ENCODE peak calls at places on chromosomes 1 and 21, in nine cellular contexts. C, X, D, R, L, N, F, Y and I are unnamed samples.

GRCh38 chr1:82921759-82922158 is 1077.2 kb downstream of the TTLL7 start:
- DNase-seq in C (no peak), X (no peak), D (peak; percentile 41), R (no peak), L (no peak), N (no peak), F (no peak), Y (no peak), I (no peak)

GRCh38 chr1:30684881-30685795 is 38.2 kb downstream of the MATN1 start:
- DNase-seq in C (peak; percentile 49), X (no peak), D (no peak), R (no peak), L (peak; percentile 87), N (no peak), F (no peak), Y (peak; percentile 71), I (no peak)

GRCh38 chr1:56586502-56586901 is 7.1 kb upstream of the PLPP3 start:
- DNase-seq in C (no peak), X (no peak), D (no peak), R (no peak), L (no peak), N (no peak), F (no peak), Y (no peak), I (no peak)

GRCh38 chr21:36839123-36839522 is 127.3 kb downstream of the HLCS start:
- DNase-seq in C (no peak), X (no peak), D (no peak), R (peak; percentile 33), L (no peak), N (no peak), F (no peak), Y (no peak), I (peak; percentile 51)

GRCh38 chr1:219810451-219810850 is 117.9 kb downstream of the SLC30A10 start:
- DNase-seq in C (no peak), X (no peak), D (no peak), R (no peak), L (no peak), N (no peak), F (no peak), Y (no peak), I (no peak)

GRCh38 chr1:201399352-201400126 is 415 bp upstream of the LAD1 start:
- DNase-seq in C (no peak), X (no peak), D (no peak), R (no peak), L (peak; percentile 84), N (no peak), F (no peak), Y (peak; percentile 34), I (no peak)

GRCh38 chr1:239308701-239309333 is 77.6 kb upstream of the CHRM3 start:
- DNase-seq in C (peak; percentile 55), X (no peak), D (peak; percentile 38), R (no peak), L (peak; percentile 67), N (no peak), F (no peak), Y (peak; percentile 68), I (no peak)

GRCh38 chr21:41727784-41728763 is 38.8 kb downstream of the RIPK4 start:
- DNase-seq in C (no peak), X (no peak), D (no peak), R (no peak), L (no peak), N (no peak), F (no peak), Y (no peak), I (no peak)

GRCh38 chr1:24216254-24216653 is 29.2 kb upstream of the IFNLR1 start:
- DNase-seq in C (no peak), X (no peak), D (no peak), R (no peak), L (peak; percentile 33), N (no peak), F (no peak), Y (peak; percentile 31), I (no peak)

GRCh38 chr1:114234408-114235119 is 80.9 kb upstream of the SYT6 start:
- DNase-seq in C (no peak), X (no peak), D (no peak), R (no peak), L (no peak), N (no peak), F (no peak), Y (no peak), I (no peak)

GRCh38 chr21:15134711-15135110 is 69.9 kb upstream of the NRIP1 start:
- DNase-seq in C (no peak), X (no peak), D (no peak), R (no peak), L (peak; percentile 33), N (no peak), F (no peak), Y (no peak), I (no peak)

GRCh38 chr1:198465201-198466144 is 75.0 kb downstream of the ATP6V1G3 start:
- DNase-seq in C (no peak), X (no peak), D (peak; percentile 49), R (peak; percentile 32), L (no peak), N (no peak), F (peak; percentile 42), Y (no peak), I (peak; percentile 10)

GRCh38 chr1:205563927-205564441 is 59.5 kb downstream of the CDK18 start:
- DNase-seq in C (no peak), X (no peak), D (no peak), R (no peak), L (peak; percentile 55), N (no peak), F (no peak), Y (no peak), I (no peak)

GRCh38 chr1:111747947-111748346 is 7.8 kb upstream of the DDX20 start:
- DNase-seq in C (no peak), X (no peak), D (no peak), R (no peak), L (no peak), N (no peak), F (no peak), Y (no peak), I (no peak)